ENCODE peak calls at places on chromosomes 13 and 19, in six cellular contexts. J, C, Z, X, P and Y are unnamed samples.
A peak's percentile ranks its signal among the peaks of the same experiment; 100 is the strongest.

GRCh38 chr19:14480695-14481069 is 5.5 kb upstream of the PTGER1 start:
- DNase-seq in J (no peak), C (peak; percentile 67), Z (peak; percentile 85), X (no peak), P (no peak), Y (no peak)

GRCh38 chr19:46533085-46534081 is 37.7 kb upstream of the PNMA8B start:
- DNase-seq in J (no peak), C (no peak), Z (no peak), X (no peak), P (no peak), Y (no peak)

GRCh38 chr13:27251166-27252088 is at the start of gene RPL21:
- DNase-seq in J (peak; percentile 86), C (peak; percentile 98), Z (peak; percentile 99), X (peak; percentile 97), P (peak; percentile 80), Y (peak; percentile 92)

GRCh38 chr19:36222503-36222902 is 7.6 kb downstream of the ZNF146 start:
- DNase-seq in J (no peak), C (no peak), Z (no peak), X (no peak), P (no peak), Y (no peak)

GRCh38 chr13:98581971-98582702 is 5.2 kb upstream of the STK24 start:
- DNase-seq in J (no peak), C (peak; percentile 83), Z (peak; percentile 85), X (peak; percentile 69), P (no peak), Y (no peak)

GRCh38 chr13:109989155-109989554 is 202.8 kb upstream of the IRS2 start:
- DNase-seq in J (no peak), C (peak; percentile 42), Z (peak; percentile 82), X (no peak), P (no peak), Y (no peak)

GRCh38 chr13:96988441-96988840 is 5.8 kb downstream of the OXGR1 start:
- DNase-seq in J (no peak), C (no peak), Z (no peak), X (no peak), P (no peak), Y (no peak)

GRCh38 chr19:24054044-24054935 is 32.7 kb upstream of the ZNF254 start:
- DNase-seq in J (no peak), C (peak; percentile 83), Z (peak; percentile 95), X (peak; percentile 99), P (no peak), Y (no peak)

GRCh38 chr13:76638160-76638559 is 248.0 kb downstream of the KCTD12 start:
- DNase-seq in J (no peak), C (no peak), Z (no peak), X (no peak), P (no peak), Y (no peak)

DNA sequence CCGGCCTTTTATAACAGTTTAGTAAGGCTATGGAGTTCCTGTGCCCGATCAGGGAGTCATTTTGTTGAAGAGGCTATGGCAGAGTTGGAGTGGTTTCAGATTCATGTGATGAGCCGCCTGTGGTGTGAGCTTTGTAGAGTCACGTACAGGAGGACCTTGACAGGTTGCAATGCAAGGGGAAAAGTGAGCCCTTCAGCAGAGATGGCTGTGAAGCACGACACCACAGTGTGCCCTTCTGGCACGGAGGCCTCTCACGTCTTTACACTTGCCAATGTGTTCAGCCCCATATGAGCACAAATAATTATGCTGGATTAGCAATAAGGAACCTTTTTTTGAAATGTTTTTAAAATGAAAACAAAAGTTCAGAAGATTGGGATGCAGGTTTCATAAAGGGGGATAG is 499.8 kb downstream of the LIG4 start:
- DNase-seq in J (no peak), C (no peak), Z (no peak), X (no peak), P (no peak), Y (no peak)
- H3K14ac ChIP-seq in J (no peak overlapping the region), C (no peak overlapping the region), Z (no peak overlapping the region), X (no peak overlapping the region), P (no peak overlapping the region), Y (no peak overlapping the region)

GRCh38 chr13:94765814-94766213 is 53.5 kb upstream of the SOX21 start:
- DNase-seq in J (no peak), C (no peak), Z (no peak), X (no peak), P (no peak), Y (no peak)

GRCh38 chr13:94761407-94761806 is 49.1 kb upstream of the SOX21 start:
- DNase-seq in J (no peak), C (no peak), Z (no peak), X (no peak), P (peak; percentile 25), Y (peak; percentile 46)

GRCh38 chr13:94759120-94759728 is 46.9 kb upstream of the SOX21 start:
- DNase-seq in J (no peak), C (no peak), Z (no peak), X (no peak), P (no peak), Y (no peak)

DNA sequence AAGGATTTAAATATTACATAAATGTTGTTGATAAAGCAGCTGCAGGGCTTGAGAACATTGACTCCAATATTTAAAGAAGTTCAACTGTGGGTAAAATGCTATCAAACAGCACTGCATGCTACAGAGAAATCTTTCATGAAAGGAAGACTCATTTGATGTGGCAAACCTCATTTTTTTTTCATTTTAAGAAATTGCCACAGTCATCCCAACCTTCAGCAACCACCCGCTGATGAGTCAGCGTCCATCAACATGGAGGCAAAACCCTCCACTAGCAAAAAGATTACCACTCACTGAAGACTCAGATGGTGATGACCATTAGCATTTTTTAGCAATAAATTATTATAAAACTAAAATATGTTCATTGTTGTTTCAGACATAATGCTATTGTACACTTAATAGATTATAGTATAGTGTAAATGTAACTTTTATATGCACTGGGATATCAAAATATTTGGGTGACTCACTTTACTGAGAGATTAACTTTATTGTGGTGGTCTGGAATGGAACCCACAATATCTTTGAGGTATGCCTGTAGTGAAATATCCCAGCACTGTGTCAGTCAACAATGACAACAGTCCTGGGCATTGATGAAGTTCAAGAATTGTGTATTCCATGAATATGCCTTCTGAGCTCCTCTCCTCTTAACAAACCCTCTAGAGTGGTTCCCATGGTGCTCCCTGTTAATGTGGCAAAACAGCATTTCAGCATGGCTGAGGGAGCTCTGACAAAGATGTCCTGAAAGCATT is 52.4 kb upstream of the SOX21 start:
- DNase-seq in J (peak; percentile 8), C (no peak), Z (no peak), X (no peak), P (no peak), Y (no peak)
- H3K14ac ChIP-seq in J (no peak overlapping the region), C (no peak overlapping the region), Z (no peak overlapping the region), X (no peak overlapping the region), P (no peak overlapping the region), Y (no peak overlapping the region)

GRCh38 chr19:50152578-50152977 is 10.5 kb downstream of the IZUMO2 start:
- DNase-seq in J (no peak), C (no peak), Z (no peak), X (no peak), P (no peak), Y (no peak)
- H3K14ac ChIP-seq in J (no peak overlapping the region), C (no peak overlapping the region), Z (no peak overlapping the region), X (no peak overlapping the region), P (no peak overlapping the region), Y (no peak overlapping the region)

DNA sequence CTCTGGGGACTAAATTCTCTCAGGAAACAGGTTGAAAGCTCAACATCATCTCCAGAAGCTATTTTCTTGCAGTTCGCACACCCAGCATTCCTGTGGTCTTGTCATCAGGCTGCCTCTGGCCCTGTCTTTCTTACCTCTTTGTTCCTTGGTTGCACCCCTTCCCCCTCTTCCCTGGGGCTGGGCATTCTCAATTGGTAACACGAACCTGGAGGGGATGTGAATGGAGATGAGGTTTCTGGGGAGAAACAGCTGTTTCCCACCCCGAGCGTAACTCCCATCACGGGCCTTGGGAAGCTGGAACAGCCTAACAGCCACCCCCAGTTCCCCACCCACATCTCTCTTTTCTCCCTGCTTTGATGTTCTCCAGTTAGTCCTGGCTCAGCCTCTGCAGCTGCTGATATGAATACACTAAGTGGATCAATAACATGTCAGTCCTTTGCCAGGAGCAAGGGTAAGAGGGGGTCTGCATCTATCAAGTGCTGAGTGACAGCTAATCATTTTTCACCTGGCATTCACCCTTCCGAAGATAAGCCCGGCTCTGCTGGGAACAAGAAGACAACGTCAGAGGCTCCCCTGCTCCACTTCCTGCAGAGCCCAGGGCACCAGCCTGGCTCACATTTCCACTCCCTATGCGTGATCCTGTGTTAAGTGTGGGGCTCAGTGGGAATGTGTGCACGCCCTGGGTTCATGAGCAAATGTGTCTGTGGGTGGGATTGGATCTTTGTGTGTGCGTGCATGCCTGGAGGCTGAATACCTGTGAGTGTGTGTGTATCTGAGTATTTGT is 74.0 kb upstream of the KCTD15 start:
- DNase-seq in J (no peak), C (no peak), Z (no peak), X (no peak), P (no peak), Y (no peak)
- H3K14ac ChIP-seq in J (no peak overlapping the region), C (no peak overlapping the region), Z (no peak overlapping the region), X (no peak overlapping the region), P (no peak overlapping the region), Y (no peak overlapping the region)

GRCh38 chr13:47548294-47548825 is 452.7 kb downstream of the SUCLA2 start:
- DNase-seq in J (no peak), C (no peak), Z (no peak), X (no peak), P (no peak), Y (no peak)

GRCh38 chr13:47555235-47555634 is 445.8 kb downstream of the SUCLA2 start:
- DNase-seq in J (no peak), C (peak; percentile 20), Z (peak; percentile 51), X (peak; percentile 12), P (no peak), Y (no peak)

GRCh38 chr13:47556703-47557102 is 444.4 kb downstream of the SUCLA2 start:
- DNase-seq in J (no peak), C (no peak), Z (no peak), X (no peak), P (no peak), Y (no peak)

GRCh38 chr13:47549219-47549752 is 451.8 kb downstream of the SUCLA2 start:
- DNase-seq in J (no peak), C (no peak), Z (no peak), X (no peak), P (no peak), Y (no peak)

DNA sequence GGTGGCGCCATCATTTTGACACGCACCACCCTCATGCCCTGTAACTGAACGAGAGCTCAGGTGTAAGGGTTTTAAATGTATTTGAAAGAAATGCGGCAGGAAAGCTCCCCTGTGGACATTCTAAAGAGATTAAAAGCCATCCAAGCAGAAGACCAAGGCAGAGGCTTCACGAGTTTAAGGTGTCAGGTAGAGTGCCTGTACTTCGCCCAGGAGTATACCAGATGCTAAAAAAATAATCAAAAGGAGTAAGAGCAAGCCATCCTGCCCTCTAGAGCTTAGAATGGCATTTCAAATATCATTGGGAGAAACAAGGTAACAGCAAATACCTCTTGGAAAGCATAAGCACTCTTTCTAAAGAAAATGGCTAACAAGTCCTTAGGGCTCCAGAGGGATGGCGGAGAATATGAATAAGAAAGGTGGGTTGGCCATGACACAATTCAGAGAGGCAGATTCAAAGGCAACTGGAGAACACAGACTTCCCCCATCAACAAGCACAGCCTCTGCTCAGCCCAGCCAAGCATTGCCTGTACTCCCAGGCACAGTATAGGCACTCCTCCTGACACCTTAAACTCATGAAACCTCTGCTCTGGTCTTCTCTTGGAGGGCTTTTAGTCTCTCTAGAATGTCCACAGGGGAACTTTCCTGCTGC is 447.6 kb downstream of the SUCLA2 start:
- DNase-seq in J (no peak), C (no peak), Z (no peak), X (no peak), P (peak; percentile 10), Y (peak; percentile 36)
- H3K14ac ChIP-seq in J (no peak overlapping the region), C (no peak overlapping the region), Z (no peak overlapping the region), X (no peak overlapping the region), P (no peak overlapping the region), Y (no peak overlapping the region)

DNA sequence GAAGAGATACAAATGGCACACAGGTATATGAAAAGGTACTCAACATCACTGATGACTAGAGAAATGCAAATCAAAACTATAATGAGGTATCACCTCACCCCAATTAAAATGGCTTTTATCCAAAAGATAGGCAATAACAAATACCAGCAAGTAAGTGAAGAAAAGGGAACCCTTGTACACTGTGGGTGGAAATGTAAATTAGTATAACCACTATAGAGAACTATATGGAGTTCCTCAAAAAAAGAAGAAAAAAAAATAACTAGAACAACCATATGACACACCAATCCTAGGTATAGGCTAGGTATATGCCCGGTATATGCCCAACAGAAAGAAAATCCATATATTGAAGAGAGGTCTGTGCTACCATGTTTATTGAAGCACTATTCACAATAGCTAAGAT is 150.9 kb downstream of the VWA8 start:
- DNase-seq in J (no peak), C (no peak), Z (no peak), X (no peak), P (no peak), Y (no peak)
- H3K14ac ChIP-seq in J (no peak overlapping the region), C (no peak overlapping the region), Z (no peak overlapping the region), X (no peak overlapping the region), P (no peak overlapping the region), Y (no peak overlapping the region)